ENCODE peak calls at places on chromosomes 3 and 15, in ten cellular contexts. F is fibroblast of lung, T is GM12878, C is H1, L is endothelial cell of umbilical vein, P is HCT116, E is mammary epithelial cell, G is DND-41, R is neural progenitor cell, X is hepatocyte. H is an unnamed sample.

GRCh38 chr3:197896421-197896820 is 53.6 kb upstream of the RPL35A start:
- DNase-seq in F (no peak), X (no peak), C (peak; percentile 16), T (no peak), R (no peak), E (no peak), P (no peak), L (no peak), G (no peak), H (peak; percentile 44)

GRCh38 chr3:126342991-126343661 is 14.1 kb downstream of the KLF15 start:
- DNase-seq in E (no peak), G (peak; percentile 8), R (peak; percentile 68), X (no peak), L (no peak), C (peak; percentile 54), F (no peak), T (no peak), P (no peak), H (peak; percentile 65)

GRCh38 chr3:141429371-141430035 is 57.3 kb upstream of the RASA2 start:
- DNase-seq in R (no peak), X (no peak), E (no peak), G (no peak), F (no peak), L (no peak), P (no peak), T (no peak), C (no peak), H (no peak)

GRCh38 chr15:99993262-99993661 is 260.0 kb upstream of the LYSMD4 start:
- DNase-seq in T (no peak), L (no peak), X (no peak), P (no peak), C (no peak), E (no peak), R (no peak), F (no peak), G (no peak), H (no peak)

GRCh38 chr15:34808016-34808415 is 12.7 kb upstream of the ACTC1 start:
- DNase-seq in E (peak; percentile 45), R (no peak), P (no peak), T (no peak), F (peak; percentile 60), G (no peak), X (no peak), L (no peak), C (no peak), H (no peak)

GRCh38 chr3:141368925-141369794 is 856 bp downstream of the ZBTB38 start:
- DNase-seq in X (peak; percentile 68), P (no peak), C (no peak), T (no peak), F (peak; percentile 86), R (no peak), E (no peak), G (no peak), L (peak; percentile 77), H (no peak)

GRCh38 chr3:189167027-189167766 is 4.6 kb upstream of the TPRG1 start:
- DNase-seq in F (no peak), G (no peak), T (no peak), C (no peak), R (no peak), E (peak; percentile 71), X (peak; percentile 68), L (no peak), P (peak; percentile 70), H (no peak)

GRCh38 chr3:98808071-98808470 is 44.9 kb downstream of the ST3GAL6 start:
- DNase-seq in P (no peak), L (no peak), X (no peak), G (no peak), R (no peak), E (no peak), C (no peak), T (no peak), F (no peak), H (no peak)

GRCh38 chr3:62131620-62132019 is 241.7 kb downstream of the FEZF2 start:
- DNase-seq in F (no peak), R (peak; percentile 22), C (no peak), E (no peak), G (no peak), X (no peak), L (peak; percentile 47), T (no peak), P (peak; percentile 2), H (peak; percentile 11)

GRCh38 chr3:106268696-106269095 is 399.9 kb upstream of the CBLB start:
- DNase-seq in R (no peak), C (no peak), X (no peak), F (no peak), G (no peak), L (no peak), T (no peak), E (no peak), P (no peak), H (no peak)

GRCh38 chr3:171811059-171811912 is 1.0 kb upstream of the PLD1 start:
- DNase-seq in E (peak; percentile 98), F (peak; percentile 98), L (peak; percentile 74), R (no peak), P (no peak), C (no peak), X (peak; percentile 83), T (no peak), G (no peak), H (peak; percentile 91)

GRCh38 chr15:69997701-69998273 is 99.9 kb downstream of the TLE3 start:
- DNase-seq in G (no peak), C (no peak), T (no peak), E (peak; percentile 14), F (peak; percentile 69), L (no peak), X (peak; percentile 65), P (peak; percentile 7), R (no peak), H (peak; percentile 39)

GRCh38 chr3:43915546-43915945 is 224.8 kb downstream of the ABHD5 start:
- DNase-seq in P (no peak), T (no peak), R (no peak), X (no peak), L (no peak), G (no peak), F (no peak), E (no peak), C (no peak), H (no peak)

GRCh38 chr15:45130291-45131000 is 652 bp downstream of the DUOX1 start:
- DNase-seq in X (no peak), P (no peak), R (no peak), L (no peak), E (no peak), T (no peak), F (no peak), C (no peak), G (no peak), H (no peak)

GRCh38 chr15:45128971-45129639 is 574 bp downstream of the DUOXA1 start:
- DNase-seq in G (no peak), F (no peak), X (no peak), R (peak; percentile 27), T (no peak), E (no peak), P (no peak), C (no peak), L (no peak), H (no peak)

GRCh38 chr15:45129651-45130129 is at the start of the genes DUOX1 and DUOXA1:
- DNase-seq in R (peak; percentile 67), T (no peak), C (peak; percentile 79), X (peak; percentile 73), P (peak; percentile 16), E (peak; percentile 61), F (no peak), G (no peak), L (no peak), H (no peak)

GRCh38 chr15:45123397-45123796 is 6.3 kb downstream of the DUOXA1 start:
- DNase-seq in X (no peak), F (no peak), C (no peak), G (no peak), T (no peak), R (no peak), E (no peak), L (no peak), P (no peak), H (no peak)

GRCh38 chr15:45126535-45127158 is 3.0 kb downstream of the DUOXA1 start:
- DNase-seq in E (peak; percentile 35), T (no peak), G (peak; percentile 39), F (no peak), P (peak; percentile 36), R (peak; percentile 32), C (no peak), L (peak; percentile 37), X (no peak), H (peak; percentile 56)
- TF ChIP-seq EZH2 in E (no peak), T (no peak), G (no peak), F (no peak), P (no peak), R (no peak), C (no peak), L (no peak), X (no peak), H (no peak)

DNA sequence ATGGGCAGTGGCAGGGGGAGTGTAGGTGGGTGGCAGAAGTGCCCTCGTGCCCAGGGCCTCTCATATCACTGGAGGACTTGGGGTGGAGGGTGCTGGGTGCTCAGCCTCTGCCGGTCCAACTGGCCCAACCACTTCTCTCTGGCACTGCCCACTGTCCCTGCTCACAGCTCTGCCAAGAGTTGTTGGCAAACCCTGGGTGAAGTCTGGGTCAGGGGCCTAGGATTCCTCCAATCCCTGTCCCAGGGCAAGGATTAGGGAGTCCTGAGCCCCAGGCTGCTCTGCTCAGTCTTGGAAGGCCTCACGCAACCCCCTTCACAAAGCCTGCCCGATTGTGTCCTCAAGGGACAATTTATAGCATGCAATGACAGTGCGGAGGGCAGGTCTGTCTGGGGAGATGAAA is 5.2 kb upstream of the PRKCD start:
- DNase-seq in L (no peak), E (peak; percentile 54), F (no peak), C (no peak), G (no peak), T (no peak), R (peak; percentile 43), X (no peak), P (no peak), H (no peak)
- H3K27ac ChIP-seq in L (no peak overlapping the region), E (no peak overlapping the region), F (no peak overlapping the region), C (no peak overlapping the region), G (no peak overlapping the region), T (no peak overlapping the region), R (no peak overlapping the region), X (no peak overlapping the region), P (no peak overlapping the region), H (no peak overlapping the region)

DNA sequence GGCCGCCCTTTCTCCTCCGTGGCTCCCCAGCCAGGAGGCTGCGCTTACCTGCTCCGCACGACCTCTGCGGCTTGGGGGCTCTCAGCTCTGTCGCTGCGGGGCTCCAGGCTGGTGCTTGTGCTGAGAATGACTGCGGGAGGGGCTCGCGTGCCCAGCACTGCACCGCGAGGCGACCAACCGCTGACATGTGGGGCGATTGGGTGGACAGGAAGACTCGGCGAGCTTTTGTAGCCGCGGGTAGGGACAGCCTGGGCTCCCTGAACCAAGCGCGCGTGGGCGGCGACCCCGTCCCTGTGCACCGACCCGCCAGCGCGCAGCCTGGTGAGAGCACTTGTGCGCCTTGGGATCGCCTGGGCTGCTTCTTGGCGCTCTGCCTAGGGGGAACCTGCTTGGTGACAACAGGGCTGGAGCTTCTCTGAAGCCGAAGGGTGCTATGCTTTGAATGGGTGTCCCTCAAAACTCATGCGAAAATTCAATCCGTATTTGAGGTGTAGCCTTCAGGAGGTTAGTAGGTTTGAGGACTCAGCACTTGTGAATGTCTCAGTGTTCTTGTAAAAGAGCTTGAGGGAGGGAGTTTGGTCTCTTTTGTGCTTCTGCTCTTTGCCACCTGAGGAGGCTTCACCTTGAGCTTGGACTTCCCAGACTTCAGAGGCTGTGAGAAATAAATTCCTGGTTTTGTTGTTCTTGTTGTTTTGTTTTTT is 50.4 kb downstream of the IL12A start:
- DNase-seq in P (no peak), X (peak; percentile 52), L (peak; percentile 20), G (no peak), C (peak; percentile 60), E (no peak), T (no peak), R (peak; percentile 51), F (peak; percentile 38), H (peak; percentile 34)
- TF ChIP-seq EZH2 in P (no peak), X (peak; percentile 28), L (peak; percentile 85), G (no peak), C (peak; percentile 40), E (no peak), T (no peak), R (peak; percentile 43), F (peak; percentile 85), H (no peak)

GRCh38 chr15:89578146-89578545 is 2.9 kb downstream of the TICRR start:
- DNase-seq in P (no peak), L (no peak), R (no peak), E (no peak), C (no peak), X (no peak), T (no peak), G (no peak), F (no peak), H (no peak)
- H3K27ac ChIP-seq in P (no peak overlapping the region), L (no peak overlapping the region), R (no peak overlapping the region), E (no peak overlapping the region), C (peak overlapping the region; percentile 57), X (no peak overlapping the region), T (no peak overlapping the region), G (peak overlapping the region; percentile 58), F (no peak overlapping the region), H (peak overlapping the region; percentile 35)